ENCODE peak calls at places on chromosomes 2 and 18, in six cellular contexts. One of them, this sample, is unnamed.

GRCh38 chr2:180927030-180927686 is 53.2 kb upstream of the UBE2E3 start:
- DNase-seq in body of pancreas: no peak
- DNase-seq in prostate gland: no peak
- DNase-seq in stomach: no peak
- DNase-seq in breast epithelium: no peak
- DNase-seq in heart left ventricle: no peak
- DNase-seq in this sample: no peak

GRCh38 chr2:55887906-55888625 is 35.5 kb downstream of the EFEMP1 start:
- DNase-seq in heart left ventricle: no peak
- DNase-seq in body of pancreas: no peak
- DNase-seq in breast epithelium: no peak
- DNase-seq in stomach: no peak
- DNase-seq in prostate gland: no peak
- DNase-seq in this sample: no peak

GRCh38 chr2:238695538-238695937 is 152.3 kb upstream of the TWIST2 start:
- DNase-seq in breast epithelium: no peak
- DNase-seq in body of pancreas: no peak
- DNase-seq in stomach: no peak
- DNase-seq in prostate gland: peak
- DNase-seq in heart left ventricle: no peak
- DNase-seq in this sample: no peak

GRCh38 chr2:10039658-10040410 is 3.5 kb upstream of the KLF11 start:
- DNase-seq in breast epithelium: peak
- DNase-seq in heart left ventricle: peak
- DNase-seq in stomach: peak
- DNase-seq in prostate gland: peak
- DNase-seq in body of pancreas: peak
- DNase-seq in this sample: peak

GRCh38 chr2:13681936-13682335 is 950.6 kb upstream of the LRATD1 start:
- DNase-seq in body of pancreas: no peak
- DNase-seq in prostate gland: no peak
- DNase-seq in breast epithelium: no peak
- DNase-seq in heart left ventricle: no peak
- DNase-seq in stomach: no peak
- DNase-seq in this sample: no peak

GRCh38 chr18:2139676-2140075 is 431.6 kb downstream of the METTL4 start:
- DNase-seq in stomach: no peak
- DNase-seq in prostate gland: no peak
- DNase-seq in body of pancreas: no peak
- DNase-seq in breast epithelium: no peak
- DNase-seq in heart left ventricle: no peak
- DNase-seq in this sample: no peak

GRCh38 chr2:215884741-215885140 is 128.6 kb downstream of the MREG start:
- DNase-seq in stomach: no peak
- DNase-seq in breast epithelium: no peak
- DNase-seq in heart left ventricle: no peak
- DNase-seq in body of pancreas: no peak
- DNase-seq in prostate gland: no peak
- DNase-seq in this sample: no peak

GRCh38 chr2:239400000-239400831 is 604 bp downstream of the HDAC4 start:
- DNase-seq in breast epithelium: no peak
- DNase-seq in prostate gland: peak
- DNase-seq in heart left ventricle: no peak
- DNase-seq in stomach: no peak
- DNase-seq in body of pancreas: no peak
- DNase-seq in this sample: peak

GRCh38 chr2:117963446-117963845 is 50.4 kb downstream of the CCDC93 start:
- DNase-seq in breast epithelium: no peak
- DNase-seq in prostate gland: no peak
- DNase-seq in heart left ventricle: no peak
- DNase-seq in body of pancreas: no peak
- DNase-seq in stomach: no peak
- DNase-seq in this sample: no peak

GRCh38 chr2:53131416-53131815 is 636.2 kb upstream of the CHAC2 start:
- DNase-seq in breast epithelium: no peak
- DNase-seq in stomach: no peak
- DNase-seq in heart left ventricle: no peak
- DNase-seq in body of pancreas: no peak
- DNase-seq in prostate gland: no peak
- DNase-seq in this sample: no peak

GRCh38 chr18:79693561-79694205 is 14.1 kb downstream of the CTDP1 start:
- DNase-seq in prostate gland: no peak
- DNase-seq in stomach: no peak
- DNase-seq in heart left ventricle: no peak
- DNase-seq in body of pancreas: no peak
- DNase-seq in breast epithelium: no peak
- DNase-seq in this sample: no peak

GRCh38 chr2:72744049-72744448 is 81.8 kb downstream of the EXOC6B start:
- DNase-seq in heart left ventricle: no peak
- DNase-seq in body of pancreas: no peak
- DNase-seq in prostate gland: no peak
- DNase-seq in stomach: no peak
- DNase-seq in breast epithelium: no peak
- DNase-seq in this sample: no peak

GRCh38 chr18:62486290-62486964 is 36.4 kb upstream of the ZCCHC2 start:
- DNase-seq in prostate gland: no peak
- DNase-seq in heart left ventricle: no peak
- DNase-seq in breast epithelium: peak
- DNase-seq in stomach: peak
- DNase-seq in body of pancreas: peak
- DNase-seq in this sample: peak

GRCh38 chr2:145864501-145864900 is 1344.6 kb upstream of the ZEB2 start:
- DNase-seq in prostate gland: no peak
- DNase-seq in body of pancreas: no peak
- DNase-seq in stomach: no peak
- DNase-seq in breast epithelium: no peak
- DNase-seq in heart left ventricle: no peak
- DNase-seq in this sample: no peak

GRCh38 chr2:22970991-22971390 is 414.0 kb upstream of the KLHL29 start:
- DNase-seq in prostate gland: no peak
- DNase-seq in body of pancreas: no peak
- DNase-seq in heart left ventricle: no peak
- DNase-seq in breast epithelium: no peak
- DNase-seq in stomach: no peak
- DNase-seq in this sample: no peak

GRCh38 chr2:141062016-141062415 is 1068.8 kb downstream of the LRP1B start:
- DNase-seq in prostate gland: no peak
- DNase-seq in body of pancreas: no peak
- DNase-seq in breast epithelium: no peak
- DNase-seq in heart left ventricle: no peak
- DNase-seq in stomach: no peak
- DNase-seq in this sample: no peak

GRCh38 chr2:204127238-204127637 is 190.7 kb downstream of the ICOS start:
- DNase-seq in breast epithelium: no peak
- DNase-seq in heart left ventricle: no peak
- DNase-seq in stomach: no peak
- DNase-seq in prostate gland: no peak
- DNase-seq in body of pancreas: no peak
- DNase-seq in this sample: no peak

GRCh38 chr2:124289615-124290014 is 264.5 kb downstream of the CNTNAP5 start:
- DNase-seq in stomach: no peak
- DNase-seq in body of pancreas: no peak
- DNase-seq in prostate gland: no peak
- DNase-seq in breast epithelium: no peak
- DNase-seq in heart left ventricle: no peak
- DNase-seq in this sample: no peak

GRCh38 chr2:196059491-196059960 is 9.1 kb downstream of the DNAH7 start:
- DNase-seq in heart left ventricle: no peak
- DNase-seq in breast epithelium: peak
- DNase-seq in prostate gland: no peak
- DNase-seq in stomach: no peak
- DNase-seq in body of pancreas: peak
- DNase-seq in this sample: no peak

GRCh38 chr18:54357660-54358494 is at the start of the genes C18orf54 and STARD6:
- DNase-seq in heart left ventricle: peak
- DNase-seq in stomach: peak
- DNase-seq in body of pancreas: peak
- DNase-seq in prostate gland: peak
- DNase-seq in breast epithelium: peak
- DNase-seq in this sample: peak
- TF ChIP-seq POLR2A in heart left ventricle: peak
- TF ChIP-seq POLR2A in stomach: no peak
- TF ChIP-seq POLR2A in body of pancreas: no peak
- TF ChIP-seq POLR2A in prostate gland: peak
- TF ChIP-seq POLR2A in breast epithelium: no peak
- TF ChIP-seq POLR2A in this sample: peak

GRCh38 chr2:217979151-217979811 is 23.5 kb downstream of the TNS1 start:
- DNase-seq in body of pancreas: no peak
- DNase-seq in stomach: no peak
- DNase-seq in prostate gland: no peak
- DNase-seq in breast epithelium: no peak
- DNase-seq in heart left ventricle: peak
- DNase-seq in this sample: no peak
- H3K4me3 ChIP-seq in body of pancreas: no peak
- H3K4me3 ChIP-seq in stomach: peak
- H3K4me3 ChIP-seq in prostate gland: peak
- H3K4me3 ChIP-seq in breast epithelium: peak
- H3K4me3 ChIP-seq in heart left ventricle: peak
- H3K4me3 ChIP-seq in this sample: peak

DNA sequence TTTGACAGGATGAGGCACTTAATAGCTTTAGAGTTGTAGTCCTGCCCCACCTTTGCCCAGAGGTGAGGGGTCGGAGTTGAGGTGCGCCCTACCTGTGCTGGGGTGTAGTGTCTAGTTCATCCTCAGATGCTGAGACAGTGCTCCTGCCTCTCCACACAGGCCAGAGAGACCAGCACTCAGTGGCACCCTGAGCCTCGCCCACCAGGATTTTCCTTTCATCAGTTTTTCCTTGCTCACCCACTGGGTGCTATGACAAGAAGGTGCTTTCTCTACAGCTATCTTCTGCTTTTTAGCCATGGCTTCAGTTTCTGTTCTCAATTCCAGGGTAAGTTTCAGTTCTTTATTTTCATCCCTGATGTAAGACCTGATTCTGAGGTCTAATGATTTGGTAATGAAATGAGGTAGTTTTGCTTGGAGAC is 16.8 kb upstream of the TMEM131 start:
- DNase-seq in stomach: no peak
- DNase-seq in prostate gland: no peak
- DNase-seq in heart left ventricle: no peak
- DNase-seq in body of pancreas: no peak
- DNase-seq in breast epithelium: no peak
- DNase-seq in this sample: no peak
- TF ChIP-seq POLR2A in stomach: no peak
- TF ChIP-seq POLR2A in prostate gland: no peak
- TF ChIP-seq POLR2A in heart left ventricle: no peak
- TF ChIP-seq POLR2A in body of pancreas: no peak
- TF ChIP-seq POLR2A in breast epithelium: no peak
- TF ChIP-seq POLR2A in this sample: no peak

GRCh38 chr2:183078163-183078466 is 432 bp upstream of the DUSP19 start:
- DNase-seq in heart left ventricle: no peak
- DNase-seq in body of pancreas: no peak
- DNase-seq in stomach: no peak
- DNase-seq in breast epithelium: no peak
- DNase-seq in prostate gland: no peak
- DNase-seq in this sample: no peak
- H3K4me3 ChIP-seq in heart left ventricle: peak
- H3K4me3 ChIP-seq in body of pancreas: peak
- H3K4me3 ChIP-seq in stomach: peak
- H3K4me3 ChIP-seq in breast epithelium: peak
- H3K4me3 ChIP-seq in prostate gland: peak
- H3K4me3 ChIP-seq in this sample: peak

GRCh38 chr2:29011650-29012060 is 30.6 kb downstream of the TOGARAM2 start:
- DNase-seq in prostate gland: no peak
- DNase-seq in body of pancreas: peak
- DNase-seq in stomach: peak
- DNase-seq in breast epithelium: peak
- DNase-seq in heart left ventricle: peak
- DNase-seq in this sample: peak

GRCh38 chr2:29014331-29014730 is 33.2 kb downstream of the TOGARAM2 start:
- DNase-seq in breast epithelium: no peak
- DNase-seq in prostate gland: no peak
- DNase-seq in body of pancreas: no peak
- DNase-seq in heart left ventricle: no peak
- DNase-seq in stomach: no peak
- DNase-seq in this sample: no peak

GRCh38 chr2:29014811-29015414 is 33.8 kb downstream of the TOGARAM2 start:
- DNase-seq in body of pancreas: no peak
- DNase-seq in heart left ventricle: peak
- DNase-seq in breast epithelium: no peak
- DNase-seq in prostate gland: no peak
- DNase-seq in stomach: peak
- DNase-seq in this sample: peak

GRCh38 chr2:29012211-29012681 is 31.1 kb downstream of the TOGARAM2 start:
- DNase-seq in breast epithelium: no peak
- DNase-seq in body of pancreas: peak
- DNase-seq in prostate gland: no peak
- DNase-seq in heart left ventricle: peak
- DNase-seq in stomach: peak
- DNase-seq in this sample: peak

DNA sequence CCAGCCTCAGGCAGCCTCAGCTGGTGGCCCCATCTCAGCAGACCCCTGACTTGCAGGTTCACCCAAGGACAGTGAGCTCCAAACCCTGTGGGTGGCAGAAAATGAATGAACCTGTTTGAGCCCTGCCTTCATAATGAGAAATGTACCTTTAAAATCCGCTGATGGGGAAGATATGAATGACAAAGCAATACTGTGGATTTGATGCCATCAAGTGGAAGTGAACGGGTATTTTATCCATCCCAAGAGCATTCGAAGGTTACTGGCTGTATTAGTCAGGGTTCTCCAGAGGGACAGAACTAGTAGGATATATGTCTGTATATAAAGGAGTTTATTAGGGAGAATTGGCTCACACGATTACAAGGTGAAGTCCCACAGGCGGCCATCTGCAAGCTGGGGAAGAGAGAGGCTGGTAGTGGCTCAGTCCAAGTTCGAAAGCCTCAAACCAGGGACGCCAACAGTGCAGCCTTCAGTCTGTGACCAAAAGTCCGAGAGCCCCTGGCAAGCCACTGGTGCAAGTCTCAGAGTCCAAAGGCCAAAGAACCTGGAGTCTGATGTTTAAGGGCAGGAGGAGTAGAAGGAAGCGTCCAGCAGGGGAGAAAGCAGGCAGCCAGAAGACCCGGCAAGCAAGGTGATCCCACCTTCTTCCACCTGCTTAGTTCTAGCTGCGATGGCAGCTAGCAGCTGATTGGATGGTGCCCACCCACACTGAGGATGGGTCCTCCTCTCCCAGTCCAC is 32.1 kb downstream of the TOGARAM2 start:
- DNase-seq in breast epithelium: no peak
- DNase-seq in body of pancreas: no peak
- DNase-seq in heart left ventricle: no peak
- DNase-seq in stomach: no peak
- DNase-seq in prostate gland: no peak
- DNase-seq in this sample: no peak
- TF ChIP-seq POLR2A in breast epithelium: no peak
- TF ChIP-seq POLR2A in body of pancreas: no peak
- TF ChIP-seq POLR2A in heart left ventricle: no peak
- TF ChIP-seq POLR2A in stomach: no peak
- TF ChIP-seq POLR2A in prostate gland: no peak
- TF ChIP-seq POLR2A in this sample: no peak

This sample was measured in transverse colon.